ENCODE peak calls at places on chromosomes 6 and 20, in eight cellular contexts. N is NCI-H460; D is progenitor cell of endocrine pancreas; V is activated CD8-positive, alpha-beta memory T cell treated with anti-CD3 and anti-CD28 coated beads for 24 hours; H is T-helper 1 cell; G is cardiac muscle cell; X is SW 1271; A is EL. T is an unnamed sample.

GRCh38 chr20:44734938-44735337 is 10.7 kb upstream of the KCNK15 start:
- DNase-seq in N (peak), D (no peak), V (no peak), H (no peak), G (peak), X (no peak), A (peak), T (no peak)

GRCh38 chr6:30752164-30752927 is 8.0 kb upstream of the IER3 start:
- DNase-seq in N (peak), D (no peak), V (no peak), H (no peak), G (peak), X (peak), A (peak), T (no peak)

GRCh38 chr6:70686548-70687133 is 19.0 kb downstream of the SMAP1 start:
- DNase-seq in N (peak), D (no peak), V (no peak), H (no peak), G (peak), X (no peak), A (peak), T (no peak)

GRCh38 chr6:27512525-27512924 is 39.6 kb upstream of the ZNF184 start:
- DNase-seq in N (no peak), D (no peak), V (no peak), H (no peak), G (no peak), X (no peak), A (no peak), T (no peak)

GRCh38 chr6:19736066-19736465 is 101.1 kb upstream of the ID4 start:
- DNase-seq in N (no peak), D (no peak), V (no peak), H (no peak), G (no peak), X (no peak), A (no peak), T (no peak)

GRCh38 chr6:149074832-149075258 is 242.7 kb upstream of the TAB2 start:
- DNase-seq in N (no peak), D (no peak), V (no peak), H (no peak), G (no peak), X (no peak), A (no peak), T (no peak)

GRCh38 chr6:27126815-27127537 is 120.5 kb upstream of the PRSS16 start:
- DNase-seq in N (peak), D (peak), V (peak), H (peak), G (peak), X (peak), A (peak), T (no peak)

GRCh38 chr6:142845624-142846458 is 99.1 kb downstream of the HIVEP2 start:
- DNase-seq in N (peak), D (no peak), V (peak), H (peak), G (peak), X (peak), A (peak), T (peak)

GRCh38 chr6:168232989-168233874 is 86.3 kb downstream of the DACT2 start:
- DNase-seq in N (no peak), D (no peak), V (no peak), H (no peak), G (peak), X (no peak), A (no peak), T (no peak)

GRCh38 chr6:79634491-79634890 is 3.4 kb downstream of the SH3BGRL2 start:
- DNase-seq in N (no peak), D (no peak), V (no peak), H (no peak), G (no peak), X (no peak), A (no peak), T (no peak)

GRCh38 chr6:151300267-151300930 is 60.6 kb downstream of the AKAP12 start:
- DNase-seq in N (no peak), D (no peak), V (no peak), H (no peak), G (no peak), X (no peak), A (no peak), T (no peak)

GRCh38 chr6:134593887-134594286 is 276.0 kb upstream of the SGK1 start:
- DNase-seq in N (no peak), D (no peak), V (no peak), H (no peak), G (no peak), X (no peak), A (no peak), T (no peak)

GRCh38 chr6:147170269-147170668 is 33.9 kb upstream of the STXBP5 start:
- DNase-seq in N (no peak), D (no peak), V (no peak), H (no peak), G (peak), X (no peak), A (peak), T (no peak)

GRCh38 chr6:17629824-17630510 is 29.9 kb downstream of the FAM8A1 start:
- DNase-seq in N (no peak), D (no peak), V (no peak), H (no peak), G (no peak), X (no peak), A (no peak), T (no peak)

GRCh38 chr20:4153251-4153650 is 137.9 kb upstream of the RNF24 start:
- DNase-seq in N (no peak), D (no peak), V (no peak), H (no peak), G (no peak), X (no peak), A (no peak), T (no peak)

GRCh38 chr6:9745966-9746365 is 668.9 kb downstream of the TFAP2A start:
- DNase-seq in N (no peak), D (no peak), V (no peak), H (no peak), G (no peak), X (no peak), A (peak), T (no peak)

GRCh38 chr6:142728367-142728766 is 216.6 kb downstream of the HIVEP2 start:
- DNase-seq in N (no peak), D (no peak), V (no peak), H (no peak), G (peak), X (no peak), A (no peak), T (no peak)

GRCh38 chr6:66183982-66184555 is 477.0 kb upstream of the EYS start:
- DNase-seq in N (no peak), D (no peak), V (no peak), H (no peak), G (no peak), X (no peak), A (no peak), T (no peak)

GRCh38 chr6:118284736-118285360 is 263.2 kb upstream of the PLN start:
- DNase-seq in N (no peak), D (no peak), V (no peak), H (no peak), G (peak), X (no peak), A (peak), T (no peak)

GRCh38 chr6:109325400-109325801 is 56.9 kb downstream of the CD164 start:
- DNase-seq in N (no peak), D (no peak), V (no peak), H (no peak), G (no peak), X (no peak), A (no peak), T (no peak)

GRCh38 chr6:3124667-3125066 is 6.2 kb downstream of the BPHL start:
- DNase-seq in N (no peak), D (no peak), V (no peak), H (no peak), G (no peak), X (no peak), A (no peak), T (no peak)

GRCh38 chr20:34514897-34515483 is 1.2 kb upstream of the DYNLRB1 start:
- DNase-seq in N (no peak), D (no peak), V (no peak), H (no peak), G (no peak), X (no peak), A (no peak), T (no peak)

T was measured in HuH-7.5.